ENCODE peak calls at places on chromosome 22, in six cellular contexts. H is IMR-90, R is H9, X is neuronal stem cell, S is H1, Z is trophoblast cell. E is an unnamed sample. For H3K9me3, the result is how much of the 10 kb centered on the place peaks cover.

GRCh38 chr22:47328550-47329243 is 566.2 kb downstream of the TBC1D22A start:
- DNase-seq in Z (no peak), S (no peak), R (no peak), X (no peak), H (peak), E (no peak)

GRCh38 chr22:20118572-20119020 is 1.6 kb upstream of the TRMT2A start:
- DNase-seq in R (no peak), X (no peak), H (no peak), Z (no peak), S (no peak), E (no peak)

GRCh38 chr22:44554411-44554810 is 56.4 kb upstream of the RTL6 start:
- DNase-seq in H (no peak), X (no peak), R (no peak), Z (no peak), S (no peak), E (no peak)

GRCh38 chr22:31451709-31452571 is 37.7 kb downstream of the EIF4ENIF1 start:
- DNase-seq in Z (peak), R (no peak), X (no peak), S (no peak), H (peak), E (peak)

GRCh38 chr22:19878461-19879247 is 24.0 kb upstream of the GNB1L start:
- DNase-seq in X (no peak), Z (no peak), H (peak), R (no peak), S (no peak), E (no peak)

GRCh38 chr22:38704568-38705234 is 1.0 kb upstream of the GTPBP1 start:
- DNase-seq in R (no peak), H (no peak), X (no peak), Z (no peak), S (no peak), E (no peak)

GRCh38 chr22:27577570-27577969 is 224.0 kb downstream of the MN1 start:
- DNase-seq in H (no peak), X (no peak), R (no peak), S (no peak), Z (no peak), E (no peak)

GRCh38 chr22:39349967-39350802 is at the start of gene SYNGR1:
- DNase-seq in X (peak), Z (no peak), R (no peak), H (no peak), S (no peak), E (no peak)

DNA sequence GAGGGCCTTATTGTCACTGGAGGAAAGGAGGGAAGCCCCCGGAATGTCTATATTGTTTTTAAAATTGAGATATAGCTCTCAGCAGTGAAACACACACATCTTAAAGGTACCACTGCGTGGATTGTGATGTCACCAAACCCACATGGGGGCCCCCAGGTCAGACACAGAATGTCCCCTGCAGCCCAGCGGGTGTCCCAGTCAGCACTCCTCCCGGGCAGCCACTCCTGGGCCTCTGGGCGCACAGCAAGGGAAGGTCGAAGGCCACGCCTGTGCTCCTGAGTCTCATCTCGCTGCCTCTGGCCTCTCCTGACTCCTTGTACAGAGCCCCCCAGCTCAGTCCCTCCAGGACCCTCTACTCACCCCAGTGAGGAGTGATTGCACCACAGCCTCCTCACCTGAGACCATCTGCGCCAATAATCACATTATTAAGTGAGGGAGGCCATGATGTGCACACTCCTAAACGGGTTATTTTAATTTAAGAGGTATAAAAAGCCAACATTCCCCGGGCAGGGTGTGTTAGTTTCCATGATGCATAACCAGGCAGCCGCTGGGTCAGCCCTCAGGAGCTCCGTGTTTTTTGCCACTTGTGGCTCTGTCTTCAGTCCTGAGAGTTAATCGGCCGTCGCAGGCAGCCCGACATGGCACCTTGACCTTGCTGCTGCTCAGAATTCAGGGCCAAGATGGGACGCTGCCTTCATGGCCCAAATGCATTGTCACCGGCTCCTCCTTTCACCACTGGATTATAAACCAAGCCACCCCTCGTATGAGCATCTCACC is 1089.3 kb downstream of the BRD1 start:
- DNase-seq in H (no peak), S (no peak), X (no peak), Z (no peak), R (no peak), E (no peak)
- H3K9me3 ChIP-seq in H (half or more), S (under half), X (under half), Z (under half), R (under half), E (under half)

DNA sequence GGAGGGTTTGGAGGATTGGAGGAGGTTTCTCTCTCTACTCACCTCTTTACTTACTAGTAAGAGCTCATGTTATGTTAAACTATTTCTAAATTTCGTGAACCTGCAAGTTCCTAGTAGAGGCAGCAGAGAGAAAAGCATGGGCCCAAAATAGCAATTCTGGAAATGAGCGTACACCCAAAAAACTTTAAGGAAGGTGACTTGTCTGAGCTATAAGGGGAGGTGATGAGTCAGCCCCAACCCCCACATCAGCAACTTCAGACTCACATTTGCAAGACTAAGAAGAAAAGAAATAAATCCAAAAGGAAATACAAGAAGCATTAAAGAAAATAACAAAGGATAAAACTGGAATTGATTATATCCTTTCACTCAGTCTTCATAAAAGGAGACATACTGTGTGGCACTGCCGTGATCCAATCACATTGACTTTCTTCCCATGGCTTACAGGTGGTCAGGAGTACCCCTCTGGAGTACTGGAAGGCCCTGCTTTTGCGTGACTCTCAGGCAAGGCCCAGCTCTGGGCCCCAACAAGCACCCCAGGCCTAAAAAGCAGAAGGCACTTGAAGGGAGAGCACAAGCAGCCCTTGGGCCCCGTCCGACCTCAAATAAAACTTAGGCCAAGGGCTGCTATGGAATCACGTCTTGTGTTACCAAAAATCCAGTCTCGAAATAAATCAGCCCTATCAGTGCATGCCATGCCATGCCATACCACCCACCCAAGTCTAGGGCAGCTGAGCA is 14.3 kb downstream of the PACSIN2 start:
- DNase-seq in Z (no peak), H (peak), X (no peak), R (no peak), S (no peak), E (peak)
- H3K27ac ChIP-seq in Z (no peak), H (peak), X (no peak), R (no peak), S (no peak), E (no peak)

GRCh38 chr22:37030560-37031281 is 11.2 kb downstream of the MPST start:
- DNase-seq in H (no peak), Z (no peak), S (no peak), X (no peak), R (no peak), E (no peak)

GRCh38 chr22:37026325-37026724 is 6.8 kb downstream of the MPST start:
- DNase-seq in S (no peak), Z (peak), H (no peak), X (no peak), R (no peak), E (no peak)

GRCh38 chr22:37027556-37027955 is 8.0 kb downstream of the MPST start:
- DNase-seq in S (no peak), R (no peak), X (no peak), H (no peak), Z (no peak), E (no peak)

GRCh38 chr22:37032134-37032534 is 12.6 kb downstream of the MPST start:
- DNase-seq in Z (no peak), S (no peak), R (no peak), X (no peak), H (no peak), E (peak)

DNA sequence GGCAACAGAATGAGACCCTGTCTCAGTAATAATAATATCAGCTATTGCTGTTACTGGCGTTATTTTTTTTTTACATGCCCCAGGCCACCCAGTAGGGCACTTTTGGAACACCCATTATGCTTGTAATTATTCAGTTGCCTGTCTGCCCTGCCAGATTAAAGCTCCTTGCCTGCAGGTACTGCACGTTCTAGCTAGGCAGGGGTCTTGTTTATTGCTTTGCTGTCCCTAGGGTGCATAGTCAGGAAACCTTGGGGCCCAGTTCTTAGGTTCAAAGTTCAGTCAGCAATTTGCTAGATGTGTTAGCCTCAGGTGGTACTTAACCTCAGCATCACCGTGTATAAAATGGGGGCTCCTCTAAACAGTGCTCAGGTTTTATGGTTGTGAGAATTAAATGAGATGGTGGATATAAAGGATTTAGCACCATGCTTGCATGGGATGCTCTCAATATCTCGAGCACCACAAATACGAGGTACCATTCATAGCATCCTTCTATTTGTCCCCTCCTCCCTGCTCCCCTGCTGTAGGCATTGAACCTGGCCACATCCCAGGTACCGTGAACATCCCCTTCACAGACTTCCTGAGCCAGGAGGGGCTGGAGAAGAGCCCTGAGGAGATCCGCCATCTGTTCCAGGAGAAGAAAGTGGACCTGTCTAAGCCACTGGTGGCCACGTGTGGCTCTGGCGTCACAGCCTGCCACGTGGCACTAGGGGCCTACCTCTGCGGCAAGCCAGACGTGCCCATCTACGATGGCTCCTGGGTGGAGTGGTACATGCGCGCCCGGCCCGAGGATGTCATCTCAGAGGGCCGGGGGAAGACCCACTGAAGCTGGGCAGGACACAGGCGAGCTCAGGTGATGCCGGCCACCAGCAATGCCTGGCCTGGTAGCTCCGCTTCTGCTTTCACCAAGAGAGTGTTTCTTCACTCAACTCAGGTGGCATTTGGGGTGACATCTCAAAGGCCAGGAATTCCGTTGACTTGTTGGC is 9.4 kb downstream of the MPST start:
- DNase-seq in R (no peak), S (no peak), H (no peak), X (no peak), Z (no peak), E (no peak)
- H3K14ac ChIP-seq in R (no peak), S (no peak), H (no peak), X (no peak), Z (no peak), E (no peak)

DNA sequence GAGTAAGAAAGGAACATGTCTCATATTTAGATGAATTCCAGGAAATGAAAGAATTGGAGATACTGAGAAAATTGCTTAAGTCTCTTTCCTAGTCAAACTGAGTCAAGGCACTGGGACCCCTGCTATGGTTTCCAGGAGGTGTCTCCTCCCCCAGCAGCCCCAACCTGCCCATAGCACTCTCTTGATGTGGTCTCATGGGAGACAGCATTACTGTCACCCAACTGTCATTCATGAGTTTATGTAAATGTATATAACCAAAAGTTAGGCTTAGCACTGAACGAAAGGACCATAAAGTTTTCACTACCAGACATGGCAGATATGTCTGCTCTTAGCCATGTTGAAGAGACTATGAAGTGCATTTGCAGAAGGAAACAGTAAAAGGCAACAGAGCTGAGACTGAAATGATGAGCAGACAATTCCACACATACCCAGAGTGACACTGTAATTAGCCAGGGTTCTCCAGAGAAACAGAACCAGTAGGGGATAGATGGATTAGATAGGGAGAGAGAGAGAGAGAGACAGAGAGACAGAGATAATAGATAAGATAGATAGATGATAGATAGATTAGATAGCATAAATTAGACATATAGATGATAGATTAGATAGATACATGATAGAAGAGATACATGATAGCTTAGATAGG is 328.1 kb downstream of the BRD1 start:
- DNase-seq in S (no peak), Z (no peak), R (no peak), H (no peak), X (no peak), E (no peak)
- H3K9me3 ChIP-seq in S (under half), Z (under half), R (under half), H (under half), X (under half), E (under half)

DNA sequence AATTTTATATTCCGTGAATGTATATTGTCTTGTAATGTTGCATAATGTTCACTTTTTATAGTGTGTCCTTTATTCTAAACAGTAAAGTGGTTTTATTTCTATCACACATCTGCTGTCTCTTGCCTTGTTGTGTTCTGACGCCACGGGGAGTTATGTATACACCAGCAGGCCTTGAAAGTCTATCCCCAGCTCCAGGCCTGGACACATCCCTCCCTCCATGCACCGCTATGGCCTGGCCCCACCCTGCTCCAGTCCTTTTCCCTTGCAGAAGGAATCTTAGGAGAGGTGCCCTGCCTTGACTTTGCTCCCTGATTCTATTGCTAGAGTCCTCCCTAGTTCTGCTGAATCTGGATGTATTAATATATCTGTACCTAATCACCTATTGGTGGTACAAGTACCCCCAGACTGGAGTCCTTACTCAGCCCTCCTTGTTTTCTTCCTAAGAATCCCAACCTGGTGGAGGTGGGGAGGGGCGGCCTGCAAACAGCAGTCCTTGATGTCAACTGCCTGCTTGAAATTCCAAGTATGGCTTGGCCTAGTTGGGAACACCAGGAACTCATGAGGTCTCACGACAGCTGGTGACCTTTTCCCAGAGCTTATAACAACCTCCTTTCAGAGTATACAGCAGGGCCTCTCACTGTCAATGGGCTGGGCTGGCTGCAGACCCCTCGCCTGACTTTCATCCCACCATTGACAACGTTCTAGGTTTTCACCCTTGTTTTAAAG is 61.6 kb downstream of the TIMP3 start:
- DNase-seq in S (no peak), X (no peak), Z (peak), H (no peak), R (no peak), E (peak)
- H3K27ac ChIP-seq in S (no peak), X (no peak), Z (no peak), H (no peak), R (no peak), E (no peak)

GRCh38 chr22:35956850-35957249 is 71.8 kb downstream of the RBFOX2 start:
- DNase-seq in S (no peak), R (no peak), Z (no peak), X (no peak), H (no peak), E (no peak)
- H3K14ac ChIP-seq in S (no peak), R (no peak), Z (no peak), X (no peak), H (peak), E (no peak)

GRCh38 chr22:46035742-46036557 is 59.0 kb upstream of the WNT7B start:
- DNase-seq in Z (peak), H (peak), S (peak), X (peak), R (peak), E (peak)
- H3K9me3 ChIP-seq in Z (under half), H (under half), S (under half), X (under half), R (under half), E (under half)

DNA sequence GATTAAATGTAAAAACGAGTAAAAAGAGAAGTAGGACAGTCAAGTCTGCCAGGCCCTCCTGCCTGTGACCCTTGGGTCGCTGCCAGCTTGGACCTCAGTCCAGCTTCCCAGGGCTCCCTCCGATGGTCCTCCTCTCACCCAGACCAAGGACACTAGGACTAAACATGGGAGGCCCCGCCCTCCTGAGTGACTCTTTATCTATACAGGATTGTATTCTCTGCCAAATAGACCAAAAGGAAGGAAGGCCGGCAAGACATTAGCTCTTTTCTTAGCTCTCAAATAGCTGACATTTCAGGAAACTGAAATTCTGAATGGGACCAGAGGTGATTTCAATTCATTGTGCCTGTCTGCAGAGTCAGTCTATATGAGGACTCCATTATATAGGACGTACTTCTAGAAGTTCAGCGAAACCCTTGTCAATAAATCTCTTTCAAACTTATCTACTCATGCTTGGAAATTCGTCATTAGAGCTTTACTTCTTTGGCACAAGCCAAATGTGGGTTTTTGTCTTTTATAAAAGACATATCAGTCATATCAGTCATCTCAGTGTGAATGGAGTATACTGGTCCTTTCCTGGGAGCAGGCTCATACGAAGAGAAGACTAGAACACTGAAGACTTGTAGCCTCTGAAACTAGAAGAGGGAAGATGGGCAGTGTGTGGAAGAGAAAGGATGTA is 28.5 kb downstream of the ADORA2A start:
- DNase-seq in Z (no peak), H (no peak), R (no peak), S (no peak), X (no peak), E (no peak)
- H3K27ac ChIP-seq in Z (no peak), H (no peak), R (no peak), S (no peak), X (no peak), E (no peak)

DNA sequence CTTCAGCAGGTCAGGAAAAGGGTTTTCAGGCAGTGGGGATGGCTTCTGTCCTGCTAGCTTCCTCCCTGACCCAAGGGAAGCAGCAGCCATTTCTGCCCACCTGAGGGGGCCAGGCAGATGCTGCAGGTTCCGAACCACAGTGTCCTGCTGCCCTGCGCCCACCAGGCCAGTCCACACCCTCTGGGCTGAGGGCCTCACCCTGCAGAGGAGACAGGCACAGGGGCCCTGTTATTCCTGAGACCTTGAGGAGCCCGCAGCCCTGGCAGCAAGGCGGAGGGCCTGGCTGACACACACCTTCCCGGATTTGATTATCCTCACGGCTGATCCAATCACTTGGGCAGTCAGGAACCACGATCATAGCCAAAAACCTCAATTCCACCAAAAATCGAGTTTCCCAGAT is 725.8 kb downstream of the BRD1 start:
- DNase-seq in X (no peak), H (no peak), R (no peak), S (no peak), Z (no peak), E (no peak)
- H3K14ac ChIP-seq in X (no peak), H (no peak), R (no peak), S (no peak), Z (no peak), E (no peak)